ENCODE peak calls at places on chromosomes 13 and 19, in seven cellular contexts. G, J, E, C, A, I and H are unnamed samples. For H3K4me1, H3K9me3 and H3K27me3, the result is how much of the 10 kb centered on the place peaks cover.

GRCh38 chr19:39408392-39409206 is 2.0 kb downstream of the ZFP36 start:
- DNase-seq in G (peak), J (no peak), E (no peak), C (no peak), A (no peak), I (peak), H (no peak)

GRCh38 chr19:38502410-38503143 is 69.1 kb downstream of the RYR1 start:
- DNase-seq in G (no peak), J (no peak), E (no peak), C (no peak), A (no peak), I (no peak), H (no peak)

GRCh38 chr13:45873491-45874360 is 22.2 kb upstream of the SIAH3 start:
- DNase-seq in G (no peak), J (no peak), E (no peak), C (no peak), A (no peak), I (no peak), H (no peak)

GRCh38 chr13:44976949-44977583 is 12.2 kb downstream of the NUFIP1 start:
- DNase-seq in G (no peak), J (no peak), E (peak), C (no peak), A (no peak), I (peak), H (no peak)

GRCh38 chr19:28475525-28475924 is 737.4 kb downstream of the UQCRFS1 start:
- DNase-seq in G (no peak), J (no peak), E (no peak), C (no peak), A (no peak), I (no peak), H (no peak)

GRCh38 chr19:13712767-13713201 is 51.5 kb upstream of the MRI1 start:
- DNase-seq in G (no peak), J (no peak), E (no peak), C (peak), A (no peak), I (no peak), H (no peak)

GRCh38 chr19:23855676-23856075 is 59.0 kb upstream of the ZNF726 start:
- DNase-seq in G (no peak), J (no peak), E (no peak), C (no peak), A (no peak), I (no peak), H (peak)

GRCh38 chr13:113001251-113002140 is 32.5 kb downstream of the MCF2L start:
- DNase-seq in G (peak), J (no peak), E (peak), C (peak), A (peak), I (peak), H (peak)

GRCh38 chr19:13692096-13692495 is 72.2 kb upstream of the MRI1 start:
- DNase-seq in G (no peak), J (peak), E (no peak), C (no peak), A (no peak), I (no peak), H (no peak)

GRCh38 chr19:48502720-48503018 is 9.0 kb downstream of the LMTK3 start:
- DNase-seq in G (no peak), J (no peak), E (no peak), C (no peak), A (no peak), I (no peak), H (no peak)

GRCh38 chr19:54518844-54519243 is 16.2 kb downstream of the LAIR2 start:
- DNase-seq in G (no peak), J (no peak), E (no peak), C (no peak), A (no peak), I (no peak), H (no peak)

GRCh38 chr13:27360562-27360961 is 63.9 kb upstream of the GTF3A start:
- DNase-seq in G (no peak), J (no peak), E (no peak), C (no peak), A (no peak), I (no peak), H (no peak)

GRCh38 chr13:73722120-73722519 is 412.1 kb downstream of the KLF12 start:
- DNase-seq in G (no peak), J (no peak), E (no peak), C (no peak), A (no peak), I (no peak), H (no peak)

GRCh38 chr13:91368101-91368500 is 20.6 kb downstream of the MIR17HG start:
- DNase-seq in G (no peak), J (no peak), E (no peak), C (no peak), A (no peak), I (no peak), H (no peak)

GRCh38 chr19:19540707-19541515 is 2.8 kb downstream of the CILP2 start:
- DNase-seq in G (peak), J (no peak), E (peak), C (no peak), A (peak), I (peak), H (peak)

GRCh38 chr19:52048604-52049493 is at the start of gene ZNF432:
- DNase-seq in G (peak), J (peak), E (peak), C (peak), A (peak), I (peak), H (peak)

GRCh38 chr13:39446865-39447264 is 156.1 kb downstream of the LHFPL6 start:
- DNase-seq in G (no peak), J (no peak), E (no peak), C (no peak), A (no peak), I (no peak), H (no peak)

GRCh38 chr19:38634757-38635482 is 12.5 kb upstream of the ACTN4 start:
- DNase-seq in G (peak), J (no peak), E (peak), C (peak), A (peak), I (peak), H (peak)

GRCh38 chr13:33931397-33931987 is 113.5 kb downstream of the RFC3 start:
- DNase-seq in G (no peak), J (no peak), E (no peak), C (no peak), A (no peak), I (peak), H (peak)

GRCh38 chr13:21596722-21597121 is 7.2 kb downstream of the MICU2 start:
- DNase-seq in G (no peak), J (no peak), E (no peak), C (no peak), A (no peak), I (no peak), H (no peak)

GRCh38 chr13:27953671-27954405 is 15.3 kb downstream of the CDX2 start:
- DNase-seq in G (peak), J (no peak), E (peak), C (peak), A (peak), I (peak), H (peak)

GRCh38 chr19:53177986-53178385 is 15.2 kb downstream of the ZNF665 start:
- DNase-seq in G (no peak), J (no peak), E (no peak), C (no peak), A (no peak), I (no peak), H (no peak)

GRCh38 chr19:1285737-1286360 is at the start of gene EFNA2:
- DNase-seq in G (no peak), J (no peak), E (no peak), C (no peak), A (no peak), I (no peak), H (no peak)

GRCh38 chr13:23159205-23159586 is 21.6 kb upstream of the SGCG start:
- DNase-seq in G (no peak), J (no peak), E (no peak), C (peak), A (peak), I (peak), H (peak)

GRCh38 chr13:58907347-58907746 is 1256.4 kb downstream of the DIAPH3 start:
- DNase-seq in G (no peak), J (no peak), E (no peak), C (no peak), A (no peak), I (no peak), H (no peak)

GRCh38 chr19:30621326-30621920 is 249.2 kb downstream of the ZNF536 start:
- DNase-seq in G (no peak), J (no peak), E (no peak), C (no peak), A (no peak), I (no peak), H (no peak)

GRCh38 chr19:48444129-48444932 is 1.5 kb upstream of the GRWD1 start:
- DNase-seq in G (no peak), J (no peak), E (no peak), C (no peak), A (peak), I (no peak), H (no peak)

GRCh38 chr13:32164622-32165268 is 133.2 kb downstream of the FRY start:
- DNase-seq in G (no peak), J (no peak), E (no peak), C (no peak), A (peak), I (peak), H (peak)

GRCh38 chr13:113785051-113786010 is 26.3 kb downstream of the TMEM255B start:
- DNase-seq in G (no peak), J (no peak), E (no peak), C (no peak), A (no peak), I (no peak), H (no peak)

GRCh38 chr13:72217142-72217541 is 350.1 kb upstream of the DACH1 start:
- DNase-seq in G (no peak), J (no peak), E (no peak), C (no peak), A (no peak), I (no peak), H (peak)

GRCh38 chr13:47291116-47291656 is 394.3 kb upstream of the HTR2A start:
- DNase-seq in G (no peak), J (no peak), E (no peak), C (no peak), A (no peak), I (no peak), H (no peak)

GRCh38 chr19:44684892-44685847 is 13.8 kb upstream of the CEACAM16 start:
- DNase-seq in G (peak), J (peak), E (peak), C (no peak), A (peak), I (no peak), H (no peak)

GRCh38 chr13:83825676-83826075 is 56.6 kb downstream of the SLITRK1 start:
- DNase-seq in G (no peak), J (no peak), E (no peak), C (no peak), A (no peak), I (peak), H (no peak)

GRCh38 chr13:98657506-98658085 is 80.7 kb upstream of the STK24 start:
- DNase-seq in G (no peak), J (no peak), E (no peak), C (no peak), A (no peak), I (no peak), H (no peak)

GRCh38 chr13:29479716-29480492 is 115.6 kb downstream of the SLC7A1 start:
- DNase-seq in G (no peak), J (no peak), E (no peak), C (no peak), A (no peak), I (peak), H (no peak)

DNA sequence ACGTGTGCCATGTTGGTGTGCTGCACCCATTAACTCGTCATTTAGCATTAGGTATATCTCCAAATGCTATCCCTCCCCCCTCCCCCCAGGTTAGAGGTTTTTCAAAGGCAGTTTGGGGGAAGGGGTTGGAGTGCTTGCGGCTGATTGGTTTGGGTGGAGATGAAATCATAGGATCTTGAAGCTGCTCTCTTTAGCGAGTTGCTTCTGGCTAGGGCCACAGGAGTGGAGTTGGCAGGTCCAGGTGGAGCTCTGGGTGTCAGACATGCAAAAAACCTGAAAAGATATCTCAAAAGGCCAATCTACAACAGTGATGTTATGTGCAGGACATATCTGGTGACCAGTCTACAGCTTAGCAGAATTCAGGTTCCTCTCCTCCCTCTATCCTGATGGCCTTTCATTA is 32.6 kb upstream of the CXCL17 start:
- DNase-seq in G (no peak), J (no peak), E (no peak), C (no peak), A (peak), I (no peak), H (no peak)
- H3K4me1 ChIP-seq in G (under half), J (under half), E (under half), C (under half), A (under half), I (under half), H (under half)

DNA sequence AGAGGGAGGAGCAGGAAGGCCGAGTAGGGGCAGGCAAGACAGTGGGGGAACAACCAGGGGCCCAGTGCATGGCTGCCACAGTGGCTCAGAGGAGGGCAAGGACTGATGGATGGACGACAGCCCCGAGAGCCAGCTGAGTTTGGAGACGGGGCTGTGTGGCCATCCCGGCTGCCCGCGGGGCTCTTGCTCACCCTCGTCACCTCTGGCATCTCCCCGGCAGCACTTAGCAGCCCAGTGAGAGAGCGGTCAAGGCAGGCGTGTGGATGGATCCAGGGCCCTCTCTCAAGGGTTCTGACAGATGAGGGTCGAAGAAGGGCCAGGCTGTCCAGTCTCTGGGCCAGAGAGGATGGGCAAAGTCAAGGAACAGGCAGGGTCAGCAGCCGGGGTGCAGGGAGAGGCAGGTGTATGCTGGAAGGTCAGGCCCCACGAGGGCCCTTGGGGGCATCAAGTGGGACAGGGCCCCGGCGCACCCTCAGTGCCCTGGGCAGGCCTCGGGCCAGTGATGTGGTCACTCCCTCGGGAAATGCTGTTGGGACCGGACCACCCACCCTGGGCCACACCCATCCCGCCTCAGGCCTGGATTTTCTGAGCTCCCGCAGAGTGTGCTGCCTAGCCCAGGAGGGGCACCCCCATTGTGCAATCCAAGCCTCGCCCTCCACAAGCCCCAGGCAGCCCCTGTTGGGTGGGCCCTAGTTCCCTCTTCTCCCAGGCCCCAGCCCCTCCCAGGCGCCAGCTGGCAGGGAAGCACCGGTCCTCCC is 56.4 kb upstream of the TPM4 start:
- DNase-seq in G (no peak), J (no peak), E (no peak), C (no peak), A (no peak), I (no peak), H (no peak)
- H3K9me3 ChIP-seq in G (under half), J (under half), E (under half), C (under half), A (half or more), I (under half), H (under half)

GRCh38 chr19:3822683-3823344 is 36.6 kb upstream of the MATK start:
- DNase-seq in G (no peak), J (no peak), E (no peak), C (no peak), A (no peak), I (no peak), H (no peak)

GRCh38 chr19:3825286-3825956 is 39.2 kb upstream of the MATK start:
- DNase-seq in G (no peak), J (no peak), E (no peak), C (no peak), A (no peak), I (no peak), H (no peak)

GRCh38 chr19:3823345-3823704 is 37.1 kb upstream of the MATK start:
- DNase-seq in G (no peak), J (no peak), E (no peak), C (no peak), A (no peak), I (no peak), H (peak)

GRCh38 chr19:3827306-3827705 is 41.1 kb upstream of the MATK start:
- DNase-seq in G (no peak), J (no peak), E (no peak), C (no peak), A (no peak), I (no peak), H (no peak)

DNA sequence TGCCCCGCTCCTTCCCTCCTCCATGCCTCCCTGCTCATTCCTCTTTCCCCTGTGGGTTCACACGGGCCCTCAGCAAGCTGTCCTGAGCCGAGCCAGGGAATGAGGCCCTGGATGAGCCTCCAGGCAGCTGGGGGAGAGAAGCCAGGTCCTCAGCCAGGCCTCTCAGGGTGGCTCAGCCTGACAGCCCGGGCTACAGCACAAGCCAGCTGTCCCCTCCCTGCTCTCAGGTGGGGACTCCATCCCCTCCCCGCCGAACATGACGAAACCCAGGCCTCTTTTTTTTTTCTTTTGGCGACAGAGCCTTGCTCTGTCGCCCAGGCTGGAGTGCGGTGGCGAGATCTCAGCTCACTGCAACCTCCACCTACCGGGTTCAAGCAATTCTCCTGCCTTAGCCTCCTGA is 40.0 kb upstream of the MATK start:
- DNase-seq in G (no peak), J (no peak), E (no peak), C (no peak), A (no peak), I (no peak), H (peak)
- H3K27me3 ChIP-seq in G (under half), J (under half), E (under half), C (under half), A (under half), I (under half), H (under half)

GRCh38 chr19:17794412-17794730 is 567 bp upstream of the B3GNT3 start:
- DNase-seq in G (no peak), J (no peak), E (no peak), C (no peak), A (no peak), I (no peak), H (no peak)
- H3K4me1 ChIP-seq in G (under half), J (under half), E (under half), C (under half), A (under half), I (half or more), H (under half)

DNA sequence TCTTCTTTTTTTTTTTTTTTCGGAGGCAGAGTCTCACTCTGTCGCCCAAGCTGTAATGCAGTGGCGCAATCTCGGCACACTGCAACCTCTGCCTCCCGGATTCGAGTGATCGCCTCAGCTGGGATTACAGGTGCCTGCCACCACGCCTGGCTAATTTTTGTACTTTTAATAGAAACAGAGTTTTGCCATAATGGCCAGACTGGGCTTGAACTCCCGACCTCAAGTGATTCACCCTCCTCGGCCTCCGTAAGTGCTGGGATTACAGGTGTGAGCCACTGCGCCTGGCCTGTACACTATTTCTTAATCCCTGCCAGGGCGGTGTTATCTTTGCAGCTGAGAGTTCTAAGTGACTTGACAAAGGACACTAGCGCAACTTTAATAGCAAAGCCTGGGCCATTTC is 36.9 kb upstream of the LSM14A start:
- DNase-seq in G (no peak), J (no peak), E (no peak), C (no peak), A (no peak), I (peak), H (no peak)
- H3K9me3 ChIP-seq in G (under half), J (under half), E (under half), C (under half), A (under half), I (under half), H (under half)

GRCh38 chr19:35095667-35096368 is 19.8 kb upstream of the FXYD3 start:
- DNase-seq in G (no peak), J (no peak), E (no peak), C (no peak), A (no peak), I (peak), H (no peak)

GRCh38 chr19:35098413-35099049 is 17.1 kb upstream of the FXYD3 start:
- DNase-seq in G (no peak), J (no peak), E (peak), C (peak), A (no peak), I (peak), H (peak)

GRCh38 chr19:35099155-35099896 is 16.3 kb upstream of the FXYD3 start:
- DNase-seq in G (no peak), J (no peak), E (no peak), C (no peak), A (no peak), I (no peak), H (no peak)

GRCh38 chr19:35100588-35101533 is 14.8 kb upstream of the FXYD3 start:
- DNase-seq in G (no peak), J (no peak), E (no peak), C (no peak), A (no peak), I (no peak), H (no peak)

DNA sequence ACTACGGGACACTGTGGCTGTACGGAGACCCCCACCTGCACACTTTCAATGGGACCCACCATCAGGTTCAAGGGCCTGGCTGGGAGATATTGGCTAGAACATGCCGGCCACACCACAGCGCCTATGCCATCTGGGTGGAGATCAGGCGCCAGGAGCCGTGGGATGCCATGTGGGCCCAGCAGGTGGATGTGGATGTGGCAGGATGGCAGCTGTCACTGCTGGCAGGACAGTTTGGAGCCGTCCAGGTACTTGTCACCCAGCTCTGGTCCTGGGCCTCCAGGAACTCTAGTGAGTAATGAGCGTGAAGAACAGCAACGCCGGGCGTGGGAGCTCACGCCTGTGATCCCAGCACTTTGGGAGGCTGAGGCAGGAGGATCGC is 15.7 kb upstream of the FXYD3 start:
- DNase-seq in G (no peak), J (no peak), E (no peak), C (no peak), A (no peak), I (no peak), H (no peak)
- H3K27me3 ChIP-seq in G (under half), J (under half), E (under half), C (under half), A (under half), I (under half), H (under half)

DNA sequence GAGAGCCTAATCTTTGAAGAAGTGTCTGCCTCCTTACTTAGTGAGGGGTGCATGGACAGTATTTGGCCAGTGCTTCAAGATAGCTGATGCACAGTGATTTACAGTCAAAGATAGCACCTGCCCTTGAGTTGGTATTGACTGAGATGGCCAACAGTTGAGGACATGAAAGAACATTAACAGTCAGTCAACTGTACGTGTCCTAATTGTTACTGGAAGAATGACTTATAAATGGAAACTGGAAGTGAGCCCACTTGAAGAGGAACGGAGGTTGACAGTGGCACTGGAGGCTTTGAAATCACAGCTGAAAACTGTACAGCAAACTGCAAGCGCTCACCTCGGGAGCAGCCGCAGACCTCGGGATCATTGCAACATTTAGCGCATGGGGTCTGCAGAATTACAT is 77.2 kb downstream of the GGACT start:
- DNase-seq in G (no peak), J (no peak), E (no peak), C (no peak), A (no peak), I (no peak), H (no peak)
- H3K4me1 ChIP-seq in G (under half), J (under half), E (under half), C (under half), A (under half), I (under half), H (under half)